ENCODE peak calls at places on chromosome 11, in five cellular contexts. C is spleen, F is suprapubic skin, H is gastrocnemius medialis, N is sigmoid colon. W is an unnamed sample. For H3K4me1, the result is how much of the 10 kb centered on the place peaks cover.

GRCh38 chr11:62805991-62806441 is 776 bp upstream of the NXF1 start:
- DNase-seq in C (no peak), H (no peak), F (no peak), N (no peak), W (no peak)

GRCh38 chr11:83815736-83816135 is 529.6 kb upstream of the CCDC90B start:
- DNase-seq in F (no peak), H (no peak), C (no peak), N (no peak), W (no peak)

GRCh38 chr11:17291710-17292109 is 15.2 kb downstream of the NUCB2 start:
- DNase-seq in N (no peak), F (no peak), C (no peak), H (no peak), W (no peak)

GRCh38 chr11:4916581-4916980 is 2.6 kb downstream of the OR51G2 start:
- DNase-seq in N (no peak), F (no peak), C (no peak), H (no peak), W (no peak)

GRCh38 chr11:96267490-96268010 is 75.4 kb downstream of the MAML2 start:
- DNase-seq in F (no peak), H (no peak), N (no peak), C (no peak), W (no peak)

GRCh38 chr11:131999084-131999483 is 628.7 kb downstream of the NTM start:
- DNase-seq in N (no peak), C (no peak), F (no peak), H (no peak), W (no peak)

GRCh38 chr11:2550606-2550970 is 105.8 kb downstream of the KCNQ1 start:
- DNase-seq in N (peak), C (peak), F (peak), H (no peak), W (no peak)

GRCh38 chr11:18650859-18651557 is 16.9 kb upstream of the SPTY2D1 start:
- DNase-seq in C (no peak), N (no peak), H (no peak), F (no peak), W (no peak)

GRCh38 chr11:17988465-17988864 is 24.4 kb downstream of the SERGEF start:
- DNase-seq in N (no peak), H (no peak), C (no peak), F (no peak), W (no peak)

GRCh38 chr11:8049084-8049483 is 31.9 kb upstream of the TUB start:
- DNase-seq in H (no peak), C (peak), N (no peak), F (no peak), W (no peak)

GRCh38 chr11:1010006-1010405 is 26.5 kb downstream of the MUC6 start:
- DNase-seq in F (no peak), C (no peak), H (peak), N (no peak), W (no peak)

GRCh38 chr11:124643605-124644425 is 21.2 kb downstream of the TBRG1 start:
- DNase-seq in N (no peak), H (no peak), C (no peak), F (no peak), W (no peak)

GRCh38 chr11:10429526-10429925 is 25.5 kb upstream of the AMPD3 start:
- DNase-seq in F (no peak), C (no peak), N (no peak), H (no peak), W (no peak)

GRCh38 chr11:92829121-92829520 is 140.3 kb upstream of the MTNR1B start:
- DNase-seq in C (no peak), N (no peak), F (no peak), H (no peak), W (no peak)

GRCh38 chr11:44456544-44457270 is 108.8 kb upstream of the CD82 start:
- DNase-seq in F (peak), H (no peak), C (no peak), N (no peak), W (no peak)

GRCh38 chr11:99925968-99926367 is 761.1 kb upstream of the ARHGAP42 start:
- DNase-seq in N (no peak), H (no peak), C (no peak), F (no peak), W (no peak)

GRCh38 chr11:35794850-35795249 is 132.3 kb downstream of the TRIM44 start:
- DNase-seq in F (no peak), C (no peak), H (no peak), N (no peak), W (no peak)

GRCh38 chr11:13721760-13722159 is 53.3 kb downstream of the FAR1 start:
- DNase-seq in H (no peak), N (no peak), C (no peak), F (no peak), W (no peak)

GRCh38 chr11:26964335-26964734 is 29.6 kb upstream of the FIBIN start:
- DNase-seq in N (no peak), C (no peak), F (no peak), H (no peak), W (no peak)

GRCh38 chr11:59158206-59159068 is 13.5 kb upstream of the DTX4 start:
- DNase-seq in N (no peak), H (peak), F (peak), C (no peak), W (no peak)

GRCh38 chr11:76119779-76120178 is 86.5 kb downstream of the WNT11 start:
- DNase-seq in F (no peak), C (no peak), N (no peak), H (no peak), W (no peak)

GRCh38 chr11:96323643-96323985 is 19.4 kb downstream of the MAML2 start:
- DNase-seq in C (no peak), F (no peak), N (no peak), H (no peak), W (no peak)

GRCh38 chr11:84437129-84438123 is 1151.3 kb upstream of the CCDC90B start:
- DNase-seq in N (no peak), C (no peak), F (no peak), H (no peak), W (no peak)

GRCh38 chr11:108223449-108224149 is 732 bp downstream of the ATM start:
- DNase-seq in N (no peak), H (no peak), C (no peak), F (no peak), W (no peak)

GRCh38 chr11:8870461-8871282 is 40.3 kb upstream of the AKIP1 start:
- DNase-seq in H (no peak), N (peak), C (peak), F (peak), W (no peak)

GRCh38 chr11:103794262-103794661 is 242.2 kb upstream of the DDI1 start:
- DNase-seq in H (no peak), N (no peak), C (no peak), F (no peak), W (no peak)

GRCh38 chr11:93817426-93818348 is 32.7 kb downstream of the VSTM5 start:
- DNase-seq in C (no peak), F (no peak), H (no peak), N (no peak), W (no peak)

GRCh38 chr11:36985562-36985961 is 387.5 kb upstream of the RAG2 start:
- DNase-seq in C (no peak), H (no peak), F (no peak), N (no peak), W (no peak)

GRCh38 chr11:19365743-19366410 is 125.1 kb upstream of the E2F8 start:
- DNase-seq in N (no peak), C (no peak), H (no peak), F (no peak), W (no peak)

GRCh38 chr11:26985941-26986340 is 8.0 kb upstream of the FIBIN start:
- DNase-seq in N (no peak), H (no peak), C (no peak), F (no peak), W (no peak)

GRCh38 chr11:97963528-97964331 is 1057.0 kb upstream of the CNTN5 start:
- DNase-seq in H (no peak), C (no peak), N (no peak), F (no peak), W (no peak)

GRCh38 chr11:43130616-43131015 is 181.2 kb upstream of the API5 start:
- DNase-seq in H (no peak), F (no peak), N (no peak), C (no peak), W (no peak)

GRCh38 chr11:17553249-17553546 is 6.1 kb downstream of the OTOG start:
- DNase-seq in C (peak), N (peak), H (no peak), F (no peak), W (no peak)

GRCh38 chr11:106424111-106424510 is 346.6 kb downstream of the AASDHPPT start:
- DNase-seq in C (no peak), N (no peak), F (no peak), H (no peak), W (no peak)

GRCh38 chr11:72673943-72674828 is at the start of gene PDE2A:
- DNase-seq in C (no peak), H (no peak), F (no peak), N (no peak), W (no peak)

GRCh38 chr11:92390783-92391182 is 166.2 kb downstream of the FAT3 start:
- DNase-seq in C (no peak), F (no peak), H (no peak), N (no peak), W (no peak)

GRCh38 chr11:16956538-16957153 is 57.6 kb downstream of the PLEKHA7 start:
- DNase-seq in F (no peak), N (no peak), C (no peak), H (no peak), W (no peak)

GRCh38 chr11:19595840-19596751 is 116.5 kb upstream of the NAV2 start:
- DNase-seq in F (peak), H (no peak), N (peak), C (no peak), W (no peak)

GRCh38 chr11:77473801-77474508 is at the start of gene PAK1:
- DNase-seq in N (peak), F (peak), C (peak), H (peak), W (no peak)
- H3K27ac ChIP-seq in N (peak), F (peak), C (peak), H (peak), W (peak)

GRCh38 chr11:117037952-117038350 is 60.3 kb downstream of the SIK3 start:
- DNase-seq in C (no peak), F (no peak), H (no peak), N (no peak), W (no peak)
- H3K4me1 ChIP-seq in C (under half), F (under half), H (under half), N (under half), W (under half)

GRCh38 chr11:120334894-120335462 is 1.2 kb upstream of the ARHGEF12 start:
- DNase-seq in H (peak), F (peak), N (peak), C (no peak), W (no peak)
- TF ChIP-seq POLR2A in H (peak), F (peak), N (no peak), C (no peak), W (no peak)

GRCh38 chr11:123173040-123173855 is 21.8 kb downstream of the CLMP start:
- DNase-seq in F (no peak), H (no peak), N (no peak), C (no peak), W (no peak)
- H3K27ac ChIP-seq in F (no peak), H (no peak), N (peak), C (no peak), W (peak)

DNA sequence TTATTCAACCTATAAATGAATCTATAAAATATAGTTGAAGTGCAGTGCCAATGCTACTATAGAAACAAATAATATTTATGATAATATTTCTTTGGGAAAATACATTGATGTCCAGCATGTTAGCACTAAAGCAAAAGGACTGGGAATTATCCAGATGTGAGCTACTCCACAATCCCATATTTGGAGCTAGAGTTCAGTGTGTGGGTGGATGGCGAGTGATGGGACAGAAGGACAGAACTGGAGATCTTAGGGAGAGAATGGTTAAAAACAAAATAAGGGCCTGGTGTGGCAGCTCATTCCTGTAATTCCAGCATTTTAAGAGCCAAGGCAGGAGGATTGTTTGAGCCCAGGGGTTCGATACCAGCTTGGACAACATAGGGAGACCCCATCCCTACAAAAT is 216.8 kb downstream of the TMEM135 start:
- DNase-seq in H (no peak), C (no peak), F (no peak), N (no peak), W (no peak)
- H3K4me1 ChIP-seq in H (under half), C (under half), F (under half), N (under half), W (under half)

GRCh38 chr11:78253797-78254196 is 65.1 kb downstream of the USP35 start:
- DNase-seq in H (no peak), N (no peak), F (no peak), C (no peak), W (no peak)
- TF ChIP-seq POLR2A in H (no peak), N (no peak), F (no peak), C (no peak), W (no peak)

GRCh38 chr11:12050911-12051667 is 42.7 kb upstream of the DKK3 start:
- DNase-seq in F (no peak), N (no peak), C (no peak), H (no peak), W (no peak)

GRCh38 chr11:12056112-12056511 is 47.7 kb upstream of the DKK3 start:
- DNase-seq in H (no peak), N (no peak), C (no peak), F (no peak), W (peak)

GRCh38 chr11:12052676-12053605 is 44.5 kb upstream of the DKK3 start:
- DNase-seq in C (no peak), H (no peak), F (peak), N (peak), W (peak)

GRCh38 chr11:12050470-12050891 is 42.1 kb upstream of the DKK3 start:
- DNase-seq in N (no peak), F (no peak), H (no peak), C (no peak), W (peak)

GRCh38 chr11:12053606-12054361 is 45.4 kb upstream of the DKK3 start:
- DNase-seq in H (no peak), F (peak), N (peak), C (no peak), W (peak)
- H3K27ac ChIP-seq in H (no peak), F (no peak), N (peak), C (no peak), W (peak)

GRCh38 chr11:111416231-111416960 is 37.3 kb upstream of the POU2AF1 start:
- DNase-seq in H (no peak), C (no peak), F (no peak), N (no peak), W (no peak)
- H3K4me1 ChIP-seq in H (under half), C (half or more), F (under half), N (under half), W (under half)

DNA sequence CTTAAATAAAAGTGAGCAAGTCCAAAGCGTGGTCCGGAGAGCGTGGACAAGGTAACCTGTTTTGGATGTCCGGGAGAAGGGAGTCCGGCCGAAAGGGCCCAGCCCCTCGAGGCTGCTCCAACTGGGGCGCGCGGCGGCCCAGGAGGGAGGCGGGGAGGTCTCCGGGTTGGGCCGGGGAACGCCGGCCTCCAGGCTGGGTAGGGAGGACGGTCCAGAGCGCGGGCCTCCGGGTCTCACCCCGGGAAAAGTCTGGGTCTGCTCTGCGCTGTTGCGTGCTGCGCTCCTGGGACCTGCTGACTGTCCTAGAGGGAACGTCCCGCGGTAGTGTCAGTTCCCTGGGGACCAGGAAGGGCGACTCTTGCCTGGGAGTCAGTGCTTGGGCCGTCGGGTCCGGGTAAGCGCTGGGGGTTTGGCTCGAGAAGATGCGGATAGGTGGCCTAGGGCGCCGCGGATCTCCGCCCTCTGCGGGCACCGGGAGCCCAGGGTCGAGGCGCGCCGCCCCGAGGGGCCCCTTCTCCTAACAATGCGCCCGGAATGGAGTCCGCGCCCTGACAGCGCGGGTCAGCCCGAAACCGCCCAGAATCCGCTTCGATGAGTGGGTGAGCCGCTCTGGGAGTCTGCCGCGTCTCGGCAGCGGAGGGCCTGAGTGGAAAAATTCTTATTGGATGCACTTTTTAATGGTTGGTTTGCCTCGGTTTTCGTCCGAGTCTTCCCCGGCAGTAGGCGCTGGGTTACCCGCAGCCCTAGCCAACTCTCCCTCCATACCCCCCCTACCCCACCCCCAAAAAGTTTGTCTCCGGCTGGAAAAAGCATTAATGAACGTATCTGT is 908 bp upstream of the FLI1 start:
- DNase-seq in C (peak), N (no peak), H (no peak), F (peak), W (no peak)
- TF ChIP-seq POLR2A in C (no peak), N (no peak), H (no peak), F (peak), W (no peak)

W was measured in vagina.